ENCODE peak calls at places on chromosomes 7 and 10, in eight cellular contexts. X is spleen; V is fibroblast of lung; J is HepG2; S is mammary epithelial cell; Q is body of pancreas; P is effector memory CD4-positive, alpha-beta T cell; W is GM23338. M is an unnamed sample. For H3K36me3 and H3K4me1, the result is how much of the 10 kb centered on the place peaks cover.

GRCh38 chr10:33248638-33249037 is 85.8 kb downstream of the NRP1 start:
- DNase-seq in X (no peak), Q (no peak), J (no peak), P (peak), V (peak), W (no peak), S (peak), M (no peak)

GRCh38 chr10:3528271-3528670 is 256.7 kb downstream of the KLF6 start:
- DNase-seq in V (no peak), W (no peak), Q (no peak), S (no peak), X (no peak), P (no peak), J (no peak), M (no peak)

GRCh38 chr7:46569117-46569433 is 648.0 kb upstream of the IGFBP3 start:
- DNase-seq in Q (no peak), P (no peak), X (no peak), J (peak), S (peak), V (peak), W (no peak), M (peak)

GRCh38 chr10:122232781-122233180 is 38.3 kb upstream of the BTBD16 start:
- DNase-seq in S (no peak), P (no peak), W (no peak), Q (no peak), V (peak), X (no peak), J (no peak), M (no peak)

GRCh38 chr7:99619571-99620130 is 2.9 kb downstream of the ZSCAN25 start:
- DNase-seq in J (no peak), S (no peak), X (no peak), P (no peak), V (no peak), W (no peak), Q (no peak), M (no peak)

GRCh38 chr10:35324196-35324595 is 12.1 kb upstream of the CCNY start:
- DNase-seq in W (no peak), P (no peak), Q (no peak), J (no peak), S (no peak), V (peak), X (no peak), M (no peak)

GRCh38 chr10:47354162-47354561 is 6.0 kb downstream of the RBP3 start:
- DNase-seq in X (no peak), P (no peak), S (no peak), W (no peak), J (peak), V (peak), Q (no peak), M (no peak)

GRCh38 chr10:31618541-31619291 is 299.7 kb downstream of the ZEB1 start:
- DNase-seq in J (no peak), W (no peak), V (peak), Q (peak), X (no peak), P (no peak), S (no peak), M (no peak)

GRCh38 chr10:122878799-122879338 is 512 bp downstream of the FAM24B start:
- DNase-seq in V (no peak), X (peak), W (no peak), J (peak), P (no peak), S (no peak), Q (peak), M (peak)

GRCh38 chr10:112956631-112957350 is 6.7 kb downstream of the TCF7L2 start:
- DNase-seq in W (peak), J (no peak), V (peak), X (no peak), Q (no peak), P (no peak), S (no peak), M (peak)

GRCh38 chr7:13949450-13949849 is 40.0 kb downstream of the ETV1 start:
- DNase-seq in W (no peak), X (no peak), S (no peak), P (no peak), J (no peak), Q (no peak), V (no peak), M (peak)

GRCh38 chr10:9262770-9263169 is 1208.3 kb downstream of the GATA3 start:
- DNase-seq in Q (no peak), S (peak), J (no peak), P (no peak), V (peak), X (no peak), W (no peak), M (no peak)

GRCh38 chr7:46139079-46139478 is 218.0 kb upstream of the IGFBP3 start:
- DNase-seq in S (peak), Q (no peak), J (no peak), P (no peak), V (peak), X (no peak), W (no peak), M (no peak)

GRCh38 chr7:100367676-100368613 is 5.3 kb upstream of the PILRA start:
- DNase-seq in X (peak), V (no peak), S (no peak), W (no peak), J (no peak), P (no peak), Q (peak), M (no peak)

GRCh38 chr7:46131916-46132795 is 211.1 kb upstream of the IGFBP3 start:
- DNase-seq in Q (no peak), J (peak), P (no peak), X (peak), V (no peak), S (peak), W (peak), M (no peak)

GRCh38 chr10:110500515-110500905 is 2.8 kb downstream of the DUSP5 start:
- DNase-seq in W (no peak), J (no peak), Q (no peak), X (no peak), P (no peak), V (peak), S (peak), M (no peak)

GRCh38 chr10:79202188-79203013 is 133.6 kb downstream of the ZMIZ1 start:
- DNase-seq in X (peak), W (peak), S (no peak), P (no peak), Q (peak), J (peak), V (no peak), M (no peak)

GRCh38 chr7:105800442-105800841 is 76.0 kb downstream of the ATXN7L1 start:
- DNase-seq in W (no peak), P (no peak), X (no peak), Q (no peak), J (no peak), S (no peak), V (peak), M (no peak)

GRCh38 chr7:17939670-17940301 is 508 bp downstream of the SNX13 start:
- DNase-seq in J (peak), W (peak), X (no peak), Q (peak), V (peak), S (peak), P (peak), M (peak)

GRCh38 chr10:70437721-70438120 is 3.8 kb downstream of the NODAL start:
- DNase-seq in X (no peak), J (no peak), S (no peak), W (peak), P (no peak), V (no peak), Q (no peak), M (no peak)

GRCh38 chr10:122373713-122374112 is 795 bp upstream of the PLEKHA1 start:
- DNase-seq in S (no peak), X (no peak), J (peak), V (peak), W (peak), P (no peak), Q (peak), M (no peak)

GRCh38 chr7:133650067-133650466 is 397.2 kb downstream of the EXOC4 start:
- DNase-seq in X (no peak), S (no peak), J (no peak), V (peak), P (no peak), W (no peak), Q (no peak), M (no peak)

GRCh38 chr10:71308985-71309384 is 10.1 kb upstream of the SLC29A3 start:
- DNase-seq in S (no peak), W (no peak), V (no peak), J (no peak), P (no peak), X (no peak), Q (no peak), M (no peak)

GRCh38 chr7:111390000-111390399 is 172.3 kb downstream of the IMMP2L start:
- DNase-seq in Q (no peak), X (no peak), V (no peak), J (no peak), S (no peak), W (peak), P (no peak), M (no peak)

GRCh38 chr10:116756277-116756676 is 13.9 kb upstream of the HSPA12A start:
- DNase-seq in X (no peak), W (no peak), Q (no peak), J (no peak), V (no peak), S (no peak), P (no peak), M (no peak)

GRCh38 chr10:126584836-126585235 is 85.7 kb downstream of the C10orf90 start:
- DNase-seq in J (no peak), S (no peak), V (no peak), X (no peak), Q (no peak), W (no peak), P (no peak), M (no peak)

GRCh38 chr10:117374506-117375359 is 507 bp downstream of the PDZD8 start:
- DNase-seq in W (peak), Q (peak), V (peak), X (peak), P (peak), J (no peak), S (no peak), M (no peak)

GRCh38 chr7:114086491-114086905 is 167.7 kb upstream of the PPP1R3A start:
- DNase-seq in S (no peak), X (no peak), J (no peak), V (peak), P (no peak), Q (peak), W (peak), M (peak)

GRCh38 chr7:101814081-101814995 is 3.1 kb upstream of the CUX1 start:
- DNase-seq in P (peak), S (peak), Q (peak), X (peak), J (peak), V (peak), W (peak), M (peak)

GRCh38 chr7:155233703-155234492 is 63.8 kb upstream of the INSIG1 start:
- DNase-seq in X (peak), Q (peak), P (no peak), W (no peak), S (no peak), J (no peak), V (no peak), M (peak)

GRCh38 chr7:916291-916941 is 38.1 kb downstream of the ADAP1 start:
- DNase-seq in W (no peak), Q (no peak), S (no peak), P (no peak), X (peak), J (no peak), V (peak), M (peak)

GRCh38 chr10:110171032-110171431 is 36.4 kb upstream of the MXI1 start:
- DNase-seq in Q (no peak), V (no peak), W (peak), X (peak), J (no peak), S (peak), P (no peak), M (peak)

GRCh38 chr10:48361201-48361600 is 54.7 kb downstream of the MAPK8 start:
- DNase-seq in X (no peak), P (no peak), S (no peak), J (no peak), V (no peak), W (no peak), Q (no peak), M (no peak)

GRCh38 chr10:71719042-71719441 is 536 bp downstream of the C10orf105 start:
- DNase-seq in J (no peak), V (no peak), S (no peak), Q (no peak), P (no peak), X (peak), W (no peak), M (no peak)

GRCh38 chr7:123999698-124000097 is 33.2 kb downstream of the TMEM229A start:
- DNase-seq in V (no peak), J (no peak), P (no peak), Q (no peak), W (no peak), S (peak), X (no peak), M (no peak)

GRCh38 chr7:22781230-22781711 is 41.4 kb downstream of the TOMM7 start:
- DNase-seq in P (no peak), X (no peak), J (no peak), S (peak), Q (peak), V (peak), W (no peak), M (no peak)

GRCh38 chr7:151686016-151686766 is 166.5 kb upstream of the RHEB start:
- DNase-seq in S (no peak), W (no peak), V (peak), Q (no peak), X (no peak), P (no peak), J (no peak), M (peak)

GRCh38 chr10:117262296-117263293 is 21.7 kb downstream of the SLC18A2 start:
- DNase-seq in X (no peak), W (no peak), P (no peak), Q (no peak), V (no peak), S (no peak), J (peak), M (peak)

GRCh38 chr10:69684020-69684980 is 54.3 kb downstream of the FAM241B start:
- DNase-seq in Q (peak), X (no peak), W (no peak), J (peak), V (peak), S (peak), P (no peak), M (peak)

GRCh38 chr10:35794703-35795102 is 152.6 kb upstream of the FZD8 start:
- DNase-seq in J (no peak), X (no peak), W (no peak), V (no peak), S (no peak), P (no peak), Q (no peak), M (no peak)

GRCh38 chr10:104232613-104233102 is 494 bp upstream of the CFAP43 start:
- DNase-seq in J (peak), X (peak), S (no peak), W (no peak), Q (peak), V (no peak), P (no peak), M (no peak)
- H3K27ac ChIP-seq in J (peak), X (no peak), S (peak), W (no peak), Q (no peak), V (peak), P (no peak), M (no peak)

DNA sequence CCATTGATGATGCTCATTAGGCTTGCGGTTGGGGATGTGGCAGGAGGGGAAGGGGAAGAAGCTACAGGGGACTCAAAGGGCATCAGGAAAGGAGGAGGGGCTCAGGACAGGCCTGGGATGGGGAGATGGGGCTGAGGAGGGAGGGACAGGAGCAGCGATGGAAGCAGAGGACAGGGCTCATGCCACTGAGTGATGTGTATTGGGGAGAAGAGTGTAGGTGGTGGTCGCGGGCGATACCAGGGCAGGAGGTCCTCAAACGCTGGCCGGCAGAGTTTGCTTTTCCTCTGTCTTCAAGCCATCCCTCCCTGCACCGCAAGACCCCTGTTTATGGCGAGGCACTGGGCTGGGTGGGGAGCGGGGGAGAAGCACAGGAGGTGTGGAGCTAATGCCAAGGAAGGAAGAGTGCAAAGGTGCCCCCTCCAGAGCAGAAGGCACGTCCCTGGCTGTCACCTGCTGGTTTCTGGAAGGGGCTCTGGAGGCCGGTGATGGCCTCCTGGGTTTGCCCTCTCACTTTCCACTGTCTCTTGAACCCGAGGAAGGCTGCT is 134.7 kb downstream of the SVIL start:
- DNase-seq in X (no peak), W (no peak), P (no peak), S (no peak), V (no peak), J (no peak), Q (no peak), M (no peak)
- H3K36me3 ChIP-seq in X (under half), W (under half), P (under half), S (under half), V (under half), J (under half), Q (under half), M (under half)

DNA sequence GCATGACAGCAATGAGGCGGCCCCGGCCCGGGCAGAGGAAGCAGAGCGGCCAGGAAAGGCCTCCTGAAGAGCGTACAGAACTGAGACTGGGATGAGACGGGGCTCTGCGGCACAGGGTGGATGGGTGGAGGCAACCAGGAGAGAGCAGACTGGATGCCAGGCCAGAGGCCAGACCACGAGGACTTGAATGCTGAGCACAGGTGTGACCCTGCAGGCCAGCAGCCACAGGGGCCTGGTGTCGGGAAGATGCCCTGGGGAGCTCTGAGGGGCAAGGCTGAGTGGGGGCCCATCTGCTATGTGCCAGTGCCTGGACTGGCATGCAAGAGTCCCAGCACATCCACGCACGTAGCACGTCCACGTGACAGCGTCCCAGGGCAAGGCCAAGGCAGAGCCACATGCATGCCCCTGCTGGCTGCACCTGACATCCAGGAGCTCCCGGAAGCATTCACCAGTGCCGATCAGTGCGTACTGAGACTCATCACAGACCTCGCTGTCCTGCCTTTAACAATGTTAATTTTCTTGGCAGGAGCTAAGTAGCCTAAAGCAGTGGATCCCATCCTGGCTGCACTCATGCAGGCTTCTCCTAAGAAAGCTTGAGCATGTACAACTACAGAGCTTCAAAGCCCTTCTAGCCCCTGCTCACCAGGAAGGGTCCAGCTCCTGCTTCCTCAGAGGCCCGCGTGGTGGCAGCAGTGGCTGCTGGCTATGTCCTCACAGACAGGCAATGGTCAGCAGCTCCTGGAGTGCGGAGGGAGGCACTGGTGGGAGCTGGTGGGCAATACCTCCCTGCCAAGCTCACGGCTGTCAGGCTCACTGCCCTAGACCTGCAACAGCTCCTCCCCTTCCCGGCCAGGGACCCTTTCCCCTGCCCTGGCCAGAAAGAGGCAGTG is 18.0 kb downstream of the GRID1 start:
- DNase-seq in V (no peak), S (no peak), W (peak), J (peak), Q (no peak), X (peak), P (no peak), M (no peak)
- H3K4me1 ChIP-seq in V (under half), S (under half), W (under half), J (under half), Q (under half), X (under half), P (under half), M (under half)

DNA sequence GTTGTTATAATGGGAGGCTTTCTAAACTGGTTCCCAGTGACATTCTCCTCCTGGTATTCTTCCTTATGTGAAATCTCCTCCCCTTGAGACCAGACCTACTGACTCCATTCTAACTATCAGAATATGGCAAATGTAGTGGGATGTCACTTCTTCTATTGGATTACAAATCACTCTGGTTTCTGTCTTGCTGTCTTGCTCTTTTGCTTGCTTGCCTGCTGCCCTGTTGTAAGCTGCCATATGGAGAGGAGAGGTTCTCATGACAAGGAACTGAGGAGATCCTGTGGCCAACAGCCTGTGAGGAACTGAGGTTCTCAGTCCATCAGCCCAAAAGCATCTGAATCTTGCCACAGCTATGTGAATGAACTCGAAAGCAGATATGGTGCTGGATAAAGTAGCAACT is 4.7 kb upstream of the NRCAM start:
- DNase-seq in V (peak), Q (no peak), J (no peak), W (no peak), S (no peak), X (no peak), P (no peak), M (no peak)
- H3K27ac ChIP-seq in V (no peak), Q (peak), J (no peak), W (no peak), S (no peak), X (no peak), P (no peak), M (no peak)

DNA sequence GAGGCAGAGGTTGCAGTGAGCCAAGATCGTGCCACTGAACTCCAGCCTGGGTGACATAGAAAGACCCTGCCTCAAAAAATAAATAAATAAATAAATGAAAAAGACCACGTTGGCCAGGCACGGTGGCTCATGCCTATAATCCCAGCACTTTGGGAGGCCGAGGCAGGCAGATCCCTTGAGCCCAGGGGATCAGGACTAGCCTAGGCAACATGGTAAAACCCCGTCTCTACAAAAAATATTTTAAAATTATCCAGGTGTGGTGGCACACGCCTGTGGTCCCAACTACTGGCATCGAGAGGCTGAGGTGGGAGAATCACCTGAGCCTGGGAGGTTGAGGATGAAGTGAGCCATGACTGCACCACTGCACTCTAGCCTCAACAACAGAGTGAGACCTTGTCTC is 116.7 kb upstream of the PDLIM1 start:
- DNase-seq in S (no peak), W (no peak), Q (no peak), P (no peak), J (no peak), V (no peak), X (no peak), M (no peak)
- H3K36me3 ChIP-seq in S (under half), W (under half), Q (under half), P (under half), J (under half), V (under half), X (under half), M (under half)

GRCh38 chr10:124724279-124725027 is 19.7 kb downstream of the FAM53B start:
- DNase-seq in W (no peak), X (peak), V (no peak), P (no peak), J (peak), Q (peak), S (peak), M (peak)
- H3K4me1 ChIP-seq in W (under half), X (half or more), V (under half), P (half or more), J (under half), Q (half or more), S (under half), M (half or more)